ENCODE peak calls at places on chromosomes 2 and 18, in eight cellular contexts. E, S, R, Z, O, K, J and M are unnamed samples.

GRCh38 chr2:158079672-158080071 is 22.0 kb upstream of the UPP2 start:
- DNase-seq in S (no peak), R (peak; percentile 16), J (no peak), Z (peak; percentile 7), E (no peak), K (no peak), O (no peak), M (no peak)

GRCh38 chr2:234488913-234489451 is 7.9 kb downstream of the ARL4C start:
- DNase-seq in Z (no peak), S (peak; percentile 89), O (no peak), R (no peak), E (peak; percentile 82), J (no peak), K (no peak), M (peak; percentile 37)

GRCh38 chr2:85524567-85524923 is 14.4 kb upstream of the MAT2A start:
- DNase-seq in J (no peak), R (no peak), Z (no peak), O (no peak), K (no peak), S (no peak), E (no peak), M (no peak)

GRCh38 chr2:45974762-45975408 is 322.3 kb upstream of the EPAS1 start:
- DNase-seq in O (no peak), S (peak; percentile 66), J (no peak), Z (no peak), R (no peak), K (no peak), E (no peak), M (peak; percentile 79)

GRCh38 chr2:208454861-208455260 is 48.3 kb downstream of the PTH2R start:
- DNase-seq in R (no peak), E (no peak), J (no peak), Z (no peak), K (no peak), O (no peak), S (no peak), M (no peak)

GRCh38 chr2:230128943-230129342 is 60.2 kb upstream of the SLC16A14 start:
- DNase-seq in S (no peak), J (no peak), Z (peak; percentile 4), R (peak; percentile 40), K (no peak), O (no peak), E (no peak), M (no peak)

GRCh38 chr2:66268756-66269155 is 166.2 kb upstream of the MEIS1 start:
- DNase-seq in O (no peak), S (no peak), R (no peak), E (no peak), K (no peak), J (no peak), Z (no peak), M (no peak)

GRCh38 chr2:127609031-127609751 is 36.8 kb upstream of the GPR17 start:
- DNase-seq in E (no peak), R (no peak), O (peak; percentile 52), K (no peak), S (no peak), J (no peak), Z (no peak), M (no peak)

GRCh38 chr2:150465703-150466569 is 21.5 kb downstream of the RND3 start:
- DNase-seq in E (no peak), J (peak; percentile 22), R (peak; percentile 70), Z (no peak), O (no peak), K (no peak), S (no peak), M (no peak)

GRCh38 chr18:3058328-3059191 is 45.6 kb upstream of the LPIN2 start:
- DNase-seq in K (no peak), R (no peak), S (no peak), Z (no peak), J (peak; percentile 12), E (no peak), O (no peak), M (no peak)

GRCh38 chr2:102294802-102295489 is 16.4 kb upstream of the IL1RL1 start:
- DNase-seq in O (no peak), R (peak; percentile 87), K (no peak), E (no peak), J (peak; percentile 30), Z (peak; percentile 72), S (no peak), M (no peak)
- TF ChIP-seq CTCF in O (no peak), R (no peak), K (no peak), E (no peak), J (no peak), Z (no peak), S (no peak), M (no peak)

DNA sequence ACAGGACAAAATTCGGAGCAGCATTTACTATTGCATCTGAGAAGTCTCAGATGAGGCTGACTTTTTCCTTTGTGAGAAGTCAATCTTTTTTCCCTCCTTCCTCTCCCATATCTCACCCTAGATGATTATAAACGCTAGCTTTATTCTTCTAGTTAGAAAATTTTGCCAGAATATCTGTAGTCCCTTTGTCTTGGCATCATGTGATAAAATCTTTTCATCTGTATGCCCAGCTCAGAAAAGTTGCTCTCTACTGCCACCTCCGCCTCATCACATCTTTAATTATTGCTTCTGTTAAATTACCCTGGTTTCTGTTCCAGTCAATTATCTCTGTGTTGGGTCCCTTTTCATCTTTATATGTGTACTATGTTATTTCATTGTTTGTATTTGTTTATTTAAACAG is 210.8 kb upstream of the SLC35G4 start:
- DNase-seq in K (no peak), E (no peak), O (no peak), S (no peak), R (peak; percentile 1), Z (peak; percentile 3), J (no peak), M (no peak)
- TF ChIP-seq CTCF in K (peak; percentile 12), E (no peak), O (peak; percentile 13), S (peak; percentile 18), R (peak; percentile 21), Z (peak; percentile 18), J (peak; percentile 6), M (no peak)

DNA sequence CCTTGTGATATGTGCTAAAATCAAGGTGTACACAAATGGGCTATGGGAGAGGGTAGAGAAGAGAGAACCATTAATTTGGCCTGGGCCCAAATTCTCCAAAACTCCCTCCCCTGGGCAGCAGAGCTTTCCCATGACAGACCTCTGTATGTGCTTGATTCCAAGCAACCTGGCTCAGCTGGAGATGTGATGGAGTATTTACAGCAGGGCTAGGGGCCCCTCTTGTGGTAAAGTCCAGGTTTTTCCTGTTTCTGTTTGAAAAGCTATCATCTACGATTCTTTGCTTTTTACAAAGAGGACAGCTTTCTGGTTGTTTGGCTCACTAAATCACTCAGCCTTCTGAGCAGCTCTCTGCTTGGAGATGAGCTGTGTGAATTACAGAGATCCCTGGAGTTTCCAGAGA is 40.3 kb downstream of the KCNS3 start:
- DNase-seq in S (no peak), Z (no peak), J (no peak), K (peak; percentile 29), E (no peak), O (no peak), R (peak; percentile 13), M (no peak)
- TF ChIP-seq CTCF in S (no peak), Z (no peak), J (no peak), K (no peak), E (no peak), O (no peak), R (peak; percentile 16), M (no peak)

DNA sequence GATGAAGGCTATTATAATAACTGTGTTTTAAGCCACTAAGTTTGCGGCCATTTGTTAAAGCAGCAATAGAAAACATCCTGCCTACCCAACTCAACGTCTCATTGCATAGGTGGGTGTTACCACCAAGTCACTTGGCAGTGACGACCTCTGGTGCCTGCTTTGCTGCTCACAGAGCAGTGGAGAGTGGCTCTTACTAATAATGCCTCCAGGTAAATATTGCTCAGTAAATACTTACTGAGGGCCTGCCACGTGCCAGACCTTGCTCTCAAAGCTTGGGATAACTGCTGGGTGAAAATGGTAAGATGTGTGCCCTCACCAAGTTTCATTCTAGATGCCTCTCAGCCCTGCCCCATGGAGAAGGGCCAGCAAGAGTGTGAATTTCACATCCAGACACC is 27.7 kb downstream of the ITGA6 start:
- DNase-seq in Z (no peak), E (no peak), J (no peak), S (no peak), O (no peak), R (no peak), K (no peak), M (no peak)
- TF ChIP-seq CTCF in Z (no peak), E (no peak), J (no peak), S (no peak), O (no peak), R (no peak), K (no peak), M (no peak)